ENCODE peak calls at places on chromosomes 16 and 17, in ten cellular contexts. X is breast epithelium, V is body of pancreas, K is IMR-90, U is tibial nerve, M is A549, O is adrenal gland, Z is ovary, F is heart left ventricle, C is sigmoid colon. D is an unnamed sample.

GRCh38 chr17:40168262-40168832 is 8.9 kb upstream of the RAPGEFL1 start:
- DNase-seq in C (peak; percentile 71), K (peak; percentile 69), M (peak; percentile 77), X (no peak), U (peak; percentile 55), V (peak; percentile 69), Z (no peak), F (no peak), O (peak; percentile 76), D (peak; percentile 66)

GRCh38 chr16:86198201-86199118 is 299.5 kb downstream of the IRF8 start:
- DNase-seq in U (no peak), O (no peak), K (no peak), C (peak; percentile 83), F (no peak), Z (no peak), M (no peak), X (no peak), V (no peak), D (no peak)

GRCh38 chr17:76391200-76391715 is 6.8 kb downstream of the SPHK1 start:
- DNase-seq in M (no peak), V (no peak), K (no peak), U (no peak), Z (no peak), C (no peak), O (no peak), F (no peak), X (no peak), D (no peak)

GRCh38 chr17:20925954-20926353 is 116.9 kb downstream of the USP22 start:
- DNase-seq in V (no peak), M (no peak), Z (no peak), F (no peak), K (no peak), U (no peak), C (no peak), X (no peak), O (no peak), D (no peak)

GRCh38 chr16:1543085-1543896 is 9.8 kb downstream of the TMEM204 start:
- DNase-seq in O (peak; percentile 85), F (peak; percentile 91), C (peak; percentile 80), X (no peak), U (peak; percentile 38), K (peak; percentile 76), V (peak; percentile 29), Z (no peak), M (peak; percentile 38), D (peak; percentile 37)

GRCh38 chr17:58215685-58216084 is 3.4 kb downstream of the MKS1 start:
- DNase-seq in U (no peak), F (no peak), Z (no peak), O (no peak), X (no peak), C (no peak), V (no peak), M (peak; percentile 31), K (no peak), D (no peak)

GRCh38 chr17:6257339-6257738 is 177.6 kb downstream of the AIPL1 start:
- DNase-seq in V (no peak), F (no peak), C (no peak), M (no peak), X (no peak), K (peak; percentile 16), U (no peak), O (no peak), Z (no peak), D (no peak)

GRCh38 chr17:1259910-1260389 is 10.3 kb upstream of the BHLHA9 start:
- DNase-seq in M (no peak), C (no peak), U (no peak), Z (no peak), F (no peak), V (no peak), X (no peak), K (no peak), O (no peak), D (no peak)

GRCh38 chr17:50631908-50632571 is 2.6 kb upstream of the ABCC3 start:
- DNase-seq in X (no peak), K (no peak), O (no peak), V (no peak), Z (no peak), M (peak; percentile 55), U (no peak), F (peak; percentile 20), C (no peak), D (no peak)

GRCh38 chr17:28744802-28745051 is 916 bp downstream of the TRAF4 start:
- DNase-seq in V (no peak), M (no peak), X (no peak), F (no peak), K (no peak), O (no peak), U (no peak), C (no peak), Z (no peak), D (no peak)
- H3K4me1 ChIP-seq in V (peaks cover 59% of the 10 kb centered on the region), M (peaks cover 57% of the 10 kb centered on the region), X (peaks cover 10% of the 10 kb centered on the region), F (peaks cover 8% of the 10 kb centered on the region), K (peaks cover 16% of the 10 kb centered on the region), O (peaks cover 55% of the 10 kb centered on the region), U (peaks cover 46% of the 10 kb centered on the region), C (peaks cover 42% of the 10 kb centered on the region), Z (peaks cover 12% of the 10 kb centered on the region), D (peaks cover 28% of the 10 kb centered on the region)

DNA sequence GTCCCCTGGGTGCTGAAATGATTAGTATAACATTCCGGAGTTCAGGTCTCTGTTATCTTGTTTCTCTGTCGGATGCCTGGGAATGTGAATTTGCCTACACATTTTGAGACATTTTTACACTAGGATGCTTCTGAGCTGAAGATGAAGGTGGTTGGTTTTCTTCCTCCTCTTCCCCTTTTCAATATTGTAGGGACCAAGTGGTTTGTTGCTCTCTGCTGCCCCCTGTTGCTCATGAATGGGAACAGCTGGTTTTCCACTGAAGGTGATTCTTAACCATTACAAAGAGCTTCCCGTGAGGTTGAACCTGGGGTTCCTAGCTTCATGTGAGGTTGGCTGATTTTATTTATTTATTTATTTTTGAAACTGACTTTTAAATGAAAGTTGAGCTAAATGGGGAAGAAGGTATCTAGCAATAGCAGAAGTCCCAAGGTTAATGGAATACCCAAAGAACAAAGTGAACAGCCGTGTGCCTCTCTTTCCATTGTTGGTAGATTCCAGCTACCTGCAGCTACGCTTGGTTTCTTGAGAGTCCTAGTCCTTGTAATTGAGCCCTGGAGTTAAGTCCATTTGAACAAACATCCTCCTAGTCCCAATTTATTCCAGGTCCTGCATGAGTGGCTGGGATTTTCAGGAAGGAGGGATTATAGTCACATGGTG is 983.9 kb upstream of the EEF2KMT start:
- DNase-seq in F (no peak), U (no peak), X (no peak), V (peak; percentile 41), Z (no peak), O (peak; percentile 70), C (no peak), K (no peak), M (peak; percentile 27), D (peak; percentile 47)
- TF ChIP-seq CTCF in F (peak; percentile 31), U (peak; percentile 25), X (peak; percentile 52), V (peak; percentile 44), Z (no peak), O (peak; percentile 58), C (no peak), K (peak; percentile 17), M (no peak), D (no peak)

GRCh38 chr17:81238490-81238814 is 403 bp downstream of the TEPSIN start:
- DNase-seq in O (no peak), F (no peak), V (no peak), U (no peak), X (no peak), C (no peak), Z (no peak), M (no peak), K (no peak), D (no peak)

GRCh38 chr17:81238815-81239713 is at the start of the genes NDUFAF8 and TEPSIN:
- DNase-seq in V (peak; percentile 99), C (peak; percentile 99), Z (peak; percentile 97), K (peak; percentile 99), M (peak; percentile 100), X (peak; percentile 98), F (peak; percentile 98), U (peak; percentile 98), O (peak; percentile 99), D (peak; percentile 100)

GRCh38 chr17:81241203-81241602 is 2.1 kb downstream of the NDUFAF8 start:
- DNase-seq in V (no peak), K (no peak), U (no peak), X (no peak), Z (no peak), M (no peak), C (no peak), F (no peak), O (no peak), D (no peak)

GRCh38 chr17:81241648-81242420 is 2.7 kb downstream of the NDUFAF8 start:
- DNase-seq in M (peak; percentile 63), O (peak; percentile 81), Z (peak; percentile 64), U (peak; percentile 49), C (no peak), K (peak; percentile 13), X (no peak), F (no peak), V (peak; percentile 67), D (peak; percentile 67)

DNA sequence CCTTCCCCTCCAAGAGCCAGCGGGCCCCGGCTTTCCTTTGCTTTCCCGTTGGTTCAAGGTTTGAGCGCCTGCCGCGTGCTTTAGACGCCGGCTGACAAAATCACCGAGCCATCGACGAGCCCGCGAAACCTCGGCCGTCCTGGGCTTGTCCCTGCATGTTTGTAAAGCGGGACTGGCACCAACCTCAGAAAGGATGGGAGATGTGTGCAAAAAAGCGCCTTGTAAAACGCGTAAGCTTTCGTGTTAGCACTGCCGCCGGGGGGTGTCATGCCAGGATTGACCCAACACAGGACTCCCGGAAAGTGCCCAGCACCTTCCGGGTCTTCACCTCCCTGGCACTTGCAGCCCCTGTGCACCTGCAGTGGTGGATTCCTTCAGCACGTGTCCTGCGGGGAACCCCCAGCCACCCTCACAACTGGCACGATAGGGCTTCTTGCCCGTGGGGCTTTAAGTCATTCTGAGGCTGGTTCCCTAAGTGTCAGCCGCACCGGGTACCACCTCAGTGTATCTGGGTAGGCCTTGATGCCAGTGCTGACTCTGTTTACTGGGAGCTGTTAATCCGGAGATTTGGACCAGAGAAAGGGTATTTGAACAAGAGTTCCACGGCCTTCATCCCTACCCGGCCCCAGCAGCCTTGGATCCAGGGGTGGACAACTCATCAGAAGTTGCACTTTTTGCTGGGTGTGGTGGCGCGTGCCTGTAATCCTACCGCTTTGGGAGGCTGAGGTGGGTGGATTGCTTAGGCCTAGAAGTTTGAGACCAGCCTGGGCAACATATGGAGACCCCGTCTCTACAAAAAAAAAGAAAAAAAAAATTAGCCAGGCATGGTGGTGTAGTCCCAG is 817 bp downstream of the NDUFAF8 start:
- DNase-seq in K (peak; percentile 6), M (peak; percentile 54), V (peak; percentile 30), O (no peak), X (no peak), U (no peak), F (no peak), C (no peak), Z (no peak), D (peak; percentile 31)
- TF ChIP-seq POLR2A in K (no peak), M (no peak), V (no peak), O (no peak), X (no peak), U (no peak), F (no peak), C (no peak), Z (no peak), D (no peak)

DNA sequence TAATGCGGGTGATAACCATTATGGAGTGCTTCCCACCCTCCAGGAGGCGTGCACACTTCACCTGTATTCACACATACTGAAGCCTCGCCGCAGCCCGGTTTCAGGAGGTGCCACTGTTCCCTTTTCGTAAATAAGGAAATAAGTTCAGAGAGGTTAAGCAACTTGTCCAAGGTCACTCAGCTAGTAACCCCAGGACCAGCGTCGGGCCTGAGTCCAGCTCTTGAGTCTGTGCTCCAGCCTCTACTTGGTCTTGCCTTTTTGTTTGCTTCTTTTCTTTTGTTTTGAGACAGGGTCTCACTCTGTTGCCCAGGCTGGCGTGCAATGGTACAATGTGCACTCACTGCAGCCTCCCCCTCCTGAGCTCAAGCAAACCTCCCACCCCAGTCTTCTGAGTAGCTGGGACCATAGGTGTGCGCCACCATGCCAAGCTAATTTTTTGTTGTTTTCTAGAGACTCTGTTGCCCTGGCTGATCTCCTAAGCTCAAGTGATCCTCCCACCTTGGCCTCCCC is 63.5 kb upstream of the CIBAR2 start:
- DNase-seq in F (no peak), U (no peak), Z (no peak), C (no peak), O (no peak), K (no peak), X (no peak), M (no peak), V (no peak), D (no peak)
- H3K4me1 ChIP-seq in F (peaks cover 42% of the 10 kb centered on the region), U (peaks cover 6% of the 10 kb centered on the region), Z (peaks cover 28% of the 10 kb centered on the region), C (peaks cover 56% of the 10 kb centered on the region), O (peaks cover 66% of the 10 kb centered on the region), K (peaks cover 37% of the 10 kb centered on the region), X (no peaks in the 10 kb centered on the region), M (peaks cover 36% of the 10 kb centered on the region), V (peaks cover 39% of the 10 kb centered on the region), D (peaks cover 64% of the 10 kb centered on the region)

D was measured in testis.